ENCODE peak calls at places on chromosomes 2 and 18, in eight cellular contexts. One of them, this sample, is unnamed.

GRCh38 chr2:188721784-188722183 is 252.4 kb upstream of the COL3A1 start:
- DNase-seq in A549: no peak
- DNase-seq in choroid plexus epithelial cell: no peak
- DNase-seq in cardiac muscle cell: no peak
- DNase-seq in fibroblast of the aortic adventitia: no peak
- DNase-seq in B cell: no peak
- DNase-seq in CD8-positive, alpha-beta T cell: no peak
- DNase-seq in RWPE1: no peak
- DNase-seq in this sample: no peak

GRCh38 chr18:29157905-29158304 is 981.0 kb upstream of the CDH2 start:
- DNase-seq in choroid plexus epithelial cell: no peak
- DNase-seq in CD8-positive, alpha-beta T cell: no peak
- DNase-seq in fibroblast of the aortic adventitia: no peak
- DNase-seq in B cell: no peak
- DNase-seq in A549: no peak
- DNase-seq in cardiac muscle cell: no peak
- DNase-seq in RWPE1: no peak
- DNase-seq in this sample: no peak

GRCh38 chr18:9701604-9702324 is 6.3 kb upstream of the RAB31 start:
- DNase-seq in fibroblast of the aortic adventitia: no peak
- DNase-seq in cardiac muscle cell: no peak
- DNase-seq in RWPE1: no peak
- DNase-seq in CD8-positive, alpha-beta T cell: no peak
- DNase-seq in B cell: no peak
- DNase-seq in A549: no peak
- DNase-seq in choroid plexus epithelial cell: no peak
- DNase-seq in this sample: no peak

GRCh38 chr2:200239216-200239615 is 67.3 kb upstream of the SPATS2L start:
- DNase-seq in A549: no peak
- DNase-seq in fibroblast of the aortic adventitia: no peak
- DNase-seq in B cell: no peak
- DNase-seq in CD8-positive, alpha-beta T cell: no peak
- DNase-seq in RWPE1: no peak
- DNase-seq in choroid plexus epithelial cell: peak
- DNase-seq in cardiac muscle cell: no peak
- DNase-seq in this sample: no peak

GRCh38 chr2:188142636-188143035 is 149.0 kb upstream of the GULP1 start:
- DNase-seq in fibroblast of the aortic adventitia: peak
- DNase-seq in cardiac muscle cell: peak
- DNase-seq in B cell: no peak
- DNase-seq in CD8-positive, alpha-beta T cell: no peak
- DNase-seq in A549: no peak
- DNase-seq in choroid plexus epithelial cell: peak
- DNase-seq in RWPE1: peak
- DNase-seq in this sample: peak

GRCh38 chr18:3424280-3424890 is 25.6 kb upstream of the TGIF1 start:
- DNase-seq in cardiac muscle cell: no peak
- DNase-seq in A549: no peak
- DNase-seq in CD8-positive, alpha-beta T cell: no peak
- DNase-seq in B cell: no peak
- DNase-seq in fibroblast of the aortic adventitia: peak
- DNase-seq in RWPE1: no peak
- DNase-seq in choroid plexus epithelial cell: no peak
- DNase-seq in this sample: no peak

GRCh38 chr2:54864727-54865126 is 141.3 kb downstream of the EML6 start:
- DNase-seq in RWPE1: no peak
- DNase-seq in A549: no peak
- DNase-seq in CD8-positive, alpha-beta T cell: no peak
- DNase-seq in cardiac muscle cell: no peak
- DNase-seq in B cell: no peak
- DNase-seq in fibroblast of the aortic adventitia: no peak
- DNase-seq in choroid plexus epithelial cell: no peak
- DNase-seq in this sample: no peak

GRCh38 chr18:50866765-50867164 is 12.2 kb upstream of the ME2 start:
- DNase-seq in A549: no peak
- DNase-seq in cardiac muscle cell: peak
- DNase-seq in fibroblast of the aortic adventitia: peak
- DNase-seq in CD8-positive, alpha-beta T cell: no peak
- DNase-seq in B cell: no peak
- DNase-seq in choroid plexus epithelial cell: peak
- DNase-seq in RWPE1: no peak
- DNase-seq in this sample: peak

GRCh38 chr2:206432432-206433082 is 10.8 kb upstream of the ADAM23 start:
- DNase-seq in RWPE1: no peak
- DNase-seq in choroid plexus epithelial cell: no peak
- DNase-seq in A549: no peak
- DNase-seq in CD8-positive, alpha-beta T cell: no peak
- DNase-seq in B cell: no peak
- DNase-seq in fibroblast of the aortic adventitia: no peak
- DNase-seq in cardiac muscle cell: no peak
- DNase-seq in this sample: no peak

GRCh38 chr2:10161961-10162441 is 39.5 kb downstream of the RRM2 start:
- DNase-seq in fibroblast of the aortic adventitia: no peak
- DNase-seq in choroid plexus epithelial cell: no peak
- DNase-seq in CD8-positive, alpha-beta T cell: no peak
- DNase-seq in B cell: no peak
- DNase-seq in RWPE1: peak
- DNase-seq in cardiac muscle cell: peak
- DNase-seq in A549: no peak
- DNase-seq in this sample: peak

GRCh38 chr2:11784747-11785610 is 38.5 kb downstream of the LPIN1 start:
- DNase-seq in cardiac muscle cell: peak
- DNase-seq in CD8-positive, alpha-beta T cell: peak
- DNase-seq in A549: peak
- DNase-seq in RWPE1: peak
- DNase-seq in fibroblast of the aortic adventitia: peak
- DNase-seq in choroid plexus epithelial cell: peak
- DNase-seq in B cell: peak
- DNase-seq in this sample: peak

GRCh38 chr2:11683486-11683885 is 13.5 kb upstream of the NTSR2 start:
- DNase-seq in RWPE1: no peak
- DNase-seq in A549: no peak
- DNase-seq in fibroblast of the aortic adventitia: no peak
- DNase-seq in choroid plexus epithelial cell: no peak
- DNase-seq in cardiac muscle cell: no peak
- DNase-seq in CD8-positive, alpha-beta T cell: no peak
- DNase-seq in B cell: no peak
- DNase-seq in this sample: no peak

GRCh38 chr2:9778471-9779402 is 64.5 kb upstream of the TAF1B start:
- DNase-seq in fibroblast of the aortic adventitia: peak
- DNase-seq in RWPE1: no peak
- DNase-seq in choroid plexus epithelial cell: no peak
- DNase-seq in A549: no peak
- DNase-seq in CD8-positive, alpha-beta T cell: no peak
- DNase-seq in cardiac muscle cell: no peak
- DNase-seq in B cell: no peak
- DNase-seq in this sample: no peak

GRCh38 chr18:7358989-7359726 is 128.3 kb downstream of the LRRC30 start:
- DNase-seq in A549: no peak
- DNase-seq in choroid plexus epithelial cell: no peak
- DNase-seq in fibroblast of the aortic adventitia: no peak
- DNase-seq in CD8-positive, alpha-beta T cell: no peak
- DNase-seq in cardiac muscle cell: no peak
- DNase-seq in RWPE1: no peak
- DNase-seq in B cell: no peak
- DNase-seq in this sample: no peak

GRCh38 chr2:109644571-109645275 is 30.6 kb downstream of the SOWAHC start:
- DNase-seq in fibroblast of the aortic adventitia: peak
- DNase-seq in CD8-positive, alpha-beta T cell: no peak
- DNase-seq in A549: no peak
- DNase-seq in RWPE1: no peak
- DNase-seq in cardiac muscle cell: no peak
- DNase-seq in choroid plexus epithelial cell: peak
- DNase-seq in B cell: no peak
- DNase-seq in this sample: no peak

GRCh38 chr2:203685081-203685621 is 21.3 kb upstream of the CD28 start:
- DNase-seq in RWPE1: peak
- DNase-seq in B cell: no peak
- DNase-seq in cardiac muscle cell: peak
- DNase-seq in choroid plexus epithelial cell: peak
- DNase-seq in fibroblast of the aortic adventitia: peak
- DNase-seq in CD8-positive, alpha-beta T cell: no peak
- DNase-seq in A549: no peak
- DNase-seq in this sample: peak

GRCh38 chr2:150591901-150592300 is 104.4 kb upstream of the RND3 start:
- DNase-seq in CD8-positive, alpha-beta T cell: no peak
- DNase-seq in fibroblast of the aortic adventitia: peak
- DNase-seq in RWPE1: no peak
- DNase-seq in choroid plexus epithelial cell: no peak
- DNase-seq in B cell: no peak
- DNase-seq in A549: no peak
- DNase-seq in cardiac muscle cell: peak
- DNase-seq in this sample: peak

GRCh38 chr2:98465456-98466201 is 21.0 kb downstream of the INPP4A start:
- DNase-seq in B cell: no peak
- DNase-seq in RWPE1: no peak
- DNase-seq in CD8-positive, alpha-beta T cell: peak
- DNase-seq in fibroblast of the aortic adventitia: peak
- DNase-seq in cardiac muscle cell: peak
- DNase-seq in choroid plexus epithelial cell: peak
- DNase-seq in A549: no peak
- DNase-seq in this sample: peak

GRCh38 chr2:230924470-230925341 is at the start of gene GPR55:
- DNase-seq in RWPE1: no peak
- DNase-seq in cardiac muscle cell: no peak
- DNase-seq in choroid plexus epithelial cell: no peak
- DNase-seq in fibroblast of the aortic adventitia: no peak
- DNase-seq in B cell: peak
- DNase-seq in CD8-positive, alpha-beta T cell: peak
- DNase-seq in A549: peak
- DNase-seq in this sample: no peak

GRCh38 chr2:128282246-128282975 is 36.3 kb downstream of the HS6ST1 start:
- DNase-seq in A549: no peak
- DNase-seq in RWPE1: no peak
- DNase-seq in fibroblast of the aortic adventitia: no peak
- DNase-seq in choroid plexus epithelial cell: no peak
- DNase-seq in CD8-positive, alpha-beta T cell: no peak
- DNase-seq in cardiac muscle cell: no peak
- DNase-seq in B cell: no peak
- DNase-seq in this sample: no peak

GRCh38 chr2:121884515-121884915 is 129.1 kb downstream of the TSN start:
- DNase-seq in B cell: no peak
- DNase-seq in choroid plexus epithelial cell: no peak
- DNase-seq in cardiac muscle cell: peak
- DNase-seq in fibroblast of the aortic adventitia: no peak
- DNase-seq in CD8-positive, alpha-beta T cell: no peak
- DNase-seq in RWPE1: no peak
- DNase-seq in A549: no peak
- DNase-seq in this sample: peak

GRCh38 chr2:23762141-23762540 is 164.8 kb downstream of the ATAD2B start:
- DNase-seq in choroid plexus epithelial cell: no peak
- DNase-seq in fibroblast of the aortic adventitia: no peak
- DNase-seq in RWPE1: no peak
- DNase-seq in B cell: no peak
- DNase-seq in A549: no peak
- DNase-seq in cardiac muscle cell: no peak
- DNase-seq in CD8-positive, alpha-beta T cell: no peak
- DNase-seq in this sample: no peak

GRCh38 chr2:174117951-174118930 is 130.1 kb downstream of the OLA1 start:
- DNase-seq in fibroblast of the aortic adventitia: peak
- DNase-seq in choroid plexus epithelial cell: peak
- DNase-seq in B cell: no peak
- DNase-seq in RWPE1: peak
- DNase-seq in cardiac muscle cell: peak
- DNase-seq in A549: no peak
- DNase-seq in CD8-positive, alpha-beta T cell: no peak
- DNase-seq in this sample: peak

GRCh38 chr2:158828378-158829136 is 33.4 kb downstream of the DAPL1 start:
- DNase-seq in fibroblast of the aortic adventitia: peak
- DNase-seq in RWPE1: no peak
- DNase-seq in CD8-positive, alpha-beta T cell: no peak
- DNase-seq in B cell: no peak
- DNase-seq in A549: no peak
- DNase-seq in choroid plexus epithelial cell: peak
- DNase-seq in cardiac muscle cell: peak
- DNase-seq in this sample: peak

GRCh38 chr2:953408-953807 is 2.8 kb downstream of the SNTG2 start:
- DNase-seq in B cell: no peak
- DNase-seq in fibroblast of the aortic adventitia: no peak
- DNase-seq in CD8-positive, alpha-beta T cell: no peak
- DNase-seq in A549: no peak
- DNase-seq in RWPE1: no peak
- DNase-seq in choroid plexus epithelial cell: no peak
- DNase-seq in cardiac muscle cell: no peak
- DNase-seq in this sample: no peak

GRCh38 chr2:170932948-170933347 is 3.9 kb downstream of the GORASP2 start:
- DNase-seq in RWPE1: no peak
- DNase-seq in fibroblast of the aortic adventitia: no peak
- DNase-seq in A549: no peak
- DNase-seq in B cell: no peak
- DNase-seq in CD8-positive, alpha-beta T cell: no peak
- DNase-seq in cardiac muscle cell: no peak
- DNase-seq in choroid plexus epithelial cell: no peak
- DNase-seq in this sample: no peak
- TF ChIP-seq CTCF in RWPE1: no peak
- TF ChIP-seq CTCF in fibroblast of the aortic adventitia: peak
- TF ChIP-seq CTCF in A549: no peak
- TF ChIP-seq CTCF in B cell: no peak
- TF ChIP-seq CTCF in CD8-positive, alpha-beta T cell: no peak
- TF ChIP-seq CTCF in cardiac muscle cell: no peak
- TF ChIP-seq CTCF in choroid plexus epithelial cell: no peak
- TF ChIP-seq CTCF in this sample: peak

DNA sequence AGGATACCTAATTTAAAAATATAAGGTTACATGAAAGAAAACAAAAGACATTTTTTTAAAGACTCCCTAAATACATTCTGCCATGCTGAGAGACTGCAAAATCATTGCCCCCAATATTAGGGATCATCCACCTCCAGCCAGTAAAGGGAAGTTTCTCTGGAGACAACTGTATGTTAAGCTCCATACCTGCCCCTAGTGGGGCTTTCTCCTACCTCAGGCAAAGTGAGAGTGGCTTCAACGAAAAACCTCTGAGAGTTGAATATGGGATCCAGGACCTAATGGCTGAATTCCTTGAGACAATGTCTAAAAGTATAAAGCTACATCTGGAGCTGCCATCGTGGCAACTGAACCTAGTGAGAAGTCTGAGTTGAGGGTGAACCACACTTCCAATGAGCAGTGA is 248.1 kb upstream of the FIGN start:
- DNase-seq in choroid plexus epithelial cell: no peak
- DNase-seq in B cell: no peak
- DNase-seq in CD8-positive, alpha-beta T cell: no peak
- DNase-seq in RWPE1: no peak
- DNase-seq in fibroblast of the aortic adventitia: no peak
- DNase-seq in cardiac muscle cell: no peak
- DNase-seq in A549: no peak
- DNase-seq in this sample: no peak
- TF ChIP-seq CTCF in choroid plexus epithelial cell: no peak
- TF ChIP-seq CTCF in B cell: no peak
- TF ChIP-seq CTCF in CD8-positive, alpha-beta T cell: no peak
- TF ChIP-seq CTCF in RWPE1: no peak
- TF ChIP-seq CTCF in fibroblast of the aortic adventitia: no peak
- TF ChIP-seq CTCF in cardiac muscle cell: no peak
- TF ChIP-seq CTCF in A549: no peak
- TF ChIP-seq CTCF in this sample: no peak

GRCh38 chr2:111698089-111698488 is 185.9 kb downstream of the ANAPC1 start:
- DNase-seq in cardiac muscle cell: no peak
- DNase-seq in CD8-positive, alpha-beta T cell: no peak
- DNase-seq in RWPE1: no peak
- DNase-seq in fibroblast of the aortic adventitia: no peak
- DNase-seq in A549: no peak
- DNase-seq in B cell: no peak
- DNase-seq in choroid plexus epithelial cell: no peak
- DNase-seq in this sample: no peak
- TF ChIP-seq CTCF in cardiac muscle cell: no peak
- TF ChIP-seq CTCF in CD8-positive, alpha-beta T cell: no peak
- TF ChIP-seq CTCF in RWPE1: no peak
- TF ChIP-seq CTCF in fibroblast of the aortic adventitia: no peak
- TF ChIP-seq CTCF in A549: no peak
- TF ChIP-seq CTCF in B cell: no peak
- TF ChIP-seq CTCF in choroid plexus epithelial cell: no peak
- TF ChIP-seq CTCF in this sample: no peak

GRCh38 chr2:232438951-232439757 is 16.8 kb upstream of the ALPI start:
- DNase-seq in choroid plexus epithelial cell: no peak
- DNase-seq in A549: no peak
- DNase-seq in CD8-positive, alpha-beta T cell: peak
- DNase-seq in cardiac muscle cell: peak
- DNase-seq in B cell: no peak
- DNase-seq in RWPE1: no peak
- DNase-seq in fibroblast of the aortic adventitia: peak
- DNase-seq in this sample: no peak
- TF ChIP-seq CTCF in choroid plexus epithelial cell: no peak
- TF ChIP-seq CTCF in A549: peak
- TF ChIP-seq CTCF in CD8-positive, alpha-beta T cell: no peak
- TF ChIP-seq CTCF in cardiac muscle cell: peak
- TF ChIP-seq CTCF in B cell: peak
- TF ChIP-seq CTCF in RWPE1: peak
- TF ChIP-seq CTCF in fibroblast of the aortic adventitia: peak
- TF ChIP-seq CTCF in this sample: no peak